ENCODE peak calls at places on chromosomes 6 and 20, in four cellular contexts. X is T-helper 2 cell treated with Interferon-gamma antibody and Interleukin-4, amounts not matched to agents 5 μg/mL and 100 μg/mL, for 36 hours; S is AG08396; L is HFF-Myc. O is an unnamed sample.
A peak's percentile ranks its signal among the peaks of the same experiment; 100 is the strongest.

GRCh38 chr20:5181492-5181891 is 54.7 kb downstream of the CDS2 start:
- DNase-seq in S (no peak), L (no peak), X (no peak), O (no peak)

GRCh38 chr20:18754030-18754659 is 59.4 kb upstream of the SCP2D1 start:
- DNase-seq in X (no peak), S (no peak), L (no peak), O (no peak)

GRCh38 chr6:103983000-103983399 is 876.7 kb downstream of the HACE1 start:
- DNase-seq in S (no peak), L (no peak), X (no peak), O (no peak)

GRCh38 chr6:158660331-158660730 is 10.5 kb downstream of the SYTL3 start:
- DNase-seq in X (no peak), S (no peak), L (no peak), O (no peak)

GRCh38 chr20:51469046-51469445 is 73.5 kb downstream of the NFATC2 start:
- DNase-seq in S (no peak), X (no peak), L (no peak), O (no peak)

GRCh38 chr6:7684843-7685242 is 41.1 kb upstream of the BMP6 start:
- DNase-seq in L (no peak), S (no peak), X (no peak), O (no peak)

GRCh38 chr20:49545572-49545971 is 22.4 kb downstream of the PTGIS start:
- DNase-seq in L (no peak), X (no peak), S (no peak), O (no peak)

GRCh38 chr6:122063090-122063489 is 336.4 kb upstream of the HSF2 start:
- DNase-seq in S (no peak), L (no peak), X (no peak), O (no peak)

GRCh38 chr20:49037962-49038387 is 8.1 kb upstream of the CSE1L start:
- DNase-seq in L (no peak), S (no peak), X (peak; percentile 30), O (no peak)

GRCh38 chr6:29757282-29757681 is 34.0 kb downstream of the HLA-F start:
- DNase-seq in X (no peak), S (no peak), L (no peak), O (no peak)

GRCh38 chr6:88629838-88630462 is 333.5 kb downstream of the RNGTT start:
- DNase-seq in X (no peak), L (no peak), S (no peak), O (no peak)

GRCh38 chr6:163806761-163807499 is 392.4 kb downstream of the QKI start:
- DNase-seq in L (peak; percentile 51), S (no peak), X (no peak), O (no peak)

GRCh38 chr6:52389264-52389625 is 27.3 kb downstream of the PAQR8 start:
- DNase-seq in S (no peak), X (no peak), L (no peak), O (no peak)

GRCh38 chr6:44037847-44038542 is 89.3 kb downstream of the MRPL14 start:
- DNase-seq in L (no peak), X (no peak), S (no peak), O (no peak)

GRCh38 chr6:32191696-32192607 is 491 bp downstream of the GPSM3 start:
- DNase-seq in X (no peak), S (no peak), L (no peak), O (no peak)

GRCh38 chr20:7742479-7742878 is 197.8 kb downstream of the HAO1 start:
- DNase-seq in X (no peak), L (peak; percentile 9), S (peak; percentile 45), O (peak; percentile 28)

GRCh38 chr6:39090036-39090435 is 24.9 kb downstream of the SAYSD1 start:
- DNase-seq in S (no peak), L (no peak), X (no peak), O (no peak)

GRCh38 chr20:18416478-18416877 is 50.4 kb downstream of the DZANK1 start:
- DNase-seq in X (no peak), S (no peak), L (no peak), O (no peak)